ENCODE peak calls at places on chromosomes 4 and X, in four cellular contexts. O is activated CD4-positive, alpha-beta T cell treated with anti-CD3 and anti-CD28 coated beads, Interleukin-2, amount 50 U/mL, for 4 hours; Q is esophagus squamous epithelium; D is testis. W is an unnamed sample.

GRCh38 chr4:154076921-154077320 is 288.0 kb upstream of the SFRP2 start:
- DNase-seq in O (no peak), Q (no peak), D (no peak), W (no peak)

GRCh38 chr4:2598661-2599654 is 62.5 kb downstream of the FAM193A start:
- DNase-seq in O (no peak), Q (no peak), D (peak), W (peak)

GRCh38 chrX:120462370-120462769 is 6.7 kb downstream of the LAMP2 start:
- DNase-seq in O (no peak), Q (no peak), D (no peak), W (no peak)

GRCh38 chrX:129653181-129653984 is 1.4 kb downstream of the APLN start:
- DNase-seq in O (no peak), Q (no peak), D (no peak), W (peak)

GRCh38 chr4:186599483-186599882 is 44.1 kb upstream of the MTNR1A start:
- DNase-seq in O (no peak), Q (no peak), D (no peak), W (no peak)

GRCh38 chr4:152947311-152947710 is 11.2 kb downstream of the FHDC1 start:
- DNase-seq in O (no peak), Q (no peak), D (no peak), W (no peak)

GRCh38 chrX:44544036-44544435 is 1.4 kb upstream of the FUNDC1 start:
- DNase-seq in O (no peak), Q (no peak), D (no peak), W (no peak)

GRCh38 chr4:6507345-6507744 is 34.9 kb upstream of the PPP2R2C start:
- DNase-seq in O (no peak), Q (no peak), D (no peak), W (no peak)

GRCh38 chr4:88730811-88731210 is 33.2 kb upstream of the NAP1L5 start:
- DNase-seq in O (no peak), Q (no peak), D (no peak), W (no peak)

GRCh38 chr4:89823416-89823815 is 13.5 kb downstream of the SNCA start:
- DNase-seq in O (no peak), Q (no peak), D (no peak), W (no peak)

GRCh38 chrX:80578518-80579105 is 158.4 kb downstream of the TENT5D start:
- DNase-seq in O (no peak), Q (no peak), D (no peak), W (peak)

GRCh38 chr4:159608434-159608833 is 505.6 kb downstream of the RAPGEF2 start:
- DNase-seq in O (no peak), Q (no peak), D (no peak), W (peak)

GRCh38 chrX:50066318-50066937 is 134.4 kb downstream of the AKAP4 start:
- DNase-seq in O (no peak), Q (no peak), D (no peak), W (no peak)

GRCh38 chr4:57635900-57636299 is 525.7 kb upstream of the IGFBP7 start:
- DNase-seq in O (no peak), Q (no peak), D (no peak), W (no peak)

GRCh38 chr4:61468091-61468720 is 268.1 kb downstream of the ADGRL3 start:
- DNase-seq in O (no peak), Q (no peak), D (no peak), W (no peak)

GRCh38 chr4:106245176-106245575 is 70.8 kb downstream of the TBCK start:
- DNase-seq in O (no peak), Q (no peak), D (no peak), W (no peak)

GRCh38 chr4:140092094-140092820 is 61.7 kb downstream of the MAML3 start:
- DNase-seq in O (no peak), Q (no peak), D (peak), W (peak)

GRCh38 chr4:150982557-150983233 is 32.4 kb downstream of the LRBA start:
- DNase-seq in O (no peak), Q (no peak), D (no peak), W (no peak)

GRCh38 chrX:38870386-38870895 is 69.2 kb downstream of the MID1IP1 start:
- DNase-seq in O (no peak), Q (no peak), D (no peak), W (no peak)

GRCh38 chr4:147550626-147551250 is 66.5 kb upstream of the TMEM184C start:
- DNase-seq in O (no peak), Q (no peak), D (no peak), W (no peak)

GRCh38 chr4:94691552-94691951 is 66.2 kb upstream of the BMPR1B start:
- DNase-seq in O (no peak), Q (no peak), D (no peak), W (no peak)

GRCh38 chr4:169492436-169493163 is 119.8 kb downstream of the NEK1 start:
- DNase-seq in O (peak), Q (no peak), D (peak), W (no peak)

GRCh38 chr4:14022428-14022827 is 394.9 kb upstream of the BOD1L1 start:
- DNase-seq in O (no peak), Q (no peak), D (no peak), W (no peak)

GRCh38 chr4:25667931-25668557 is 12.4 kb downstream of the SLC34A2 start:
- DNase-seq in O (no peak), Q (no peak), D (no peak), W (no peak)

GRCh38 chr4:123597586-123597985 is 201.0 kb downstream of the SPRY1 start:
- DNase-seq in O (no peak), Q (no peak), D (no peak), W (no peak)

GRCh38 chrX:43756076-43756475 is 100.0 kb downstream of the MAOA start:
- DNase-seq in O (no peak), Q (no peak), D (no peak), W (no peak)

GRCh38 chr4:83639849-83640493 is 104.1 kb downstream of the GPAT3 start:
- DNase-seq in O (peak), Q (no peak), D (peak), W (peak)

GRCh38 chrX:19879742-19880378 is 7.5 kb downstream of the SH3KBP1 start:
- DNase-seq in O (no peak), Q (no peak), D (no peak), W (no peak)

GRCh38 chrX:14412686-14413085 is 116.7 kb upstream of the GLRA2 start:
- DNase-seq in O (no peak), Q (no peak), D (no peak), W (no peak)

GRCh38 chr4:165909947-165910346 is 36.9 kb downstream of the TLL1 start:
- DNase-seq in O (no peak), Q (no peak), D (peak), W (no peak)

GRCh38 chrX:139560221-139560620 is 29.7 kb downstream of the F9 start:
- DNase-seq in O (no peak), Q (no peak), D (no peak), W (no peak)

GRCh38 chr4:182231080-182231479 is 12.1 kb upstream of the TENM3 start:
- DNase-seq in O (no peak), Q (no peak), D (no peak), W (no peak)

GRCh38 chr4:155705664-155706063 is 39.0 kb downstream of the GUCY1A1 start:
- DNase-seq in O (no peak), Q (no peak), D (no peak), W (peak)